ENCODE peak calls at places on chromosome 5, in nine cellular contexts. One of them, this sample, is unnamed.

GRCh38 chr5:4563400-4563799 is 576.7 kb upstream of the ADAMTS16 start:
- DNase-seq in iPS-NIHi11: peak
- DNase-seq in endothelial cell of umbilical vein: no peak
- DNase-seq in NCI-H1092: no peak
- DNase-seq in GM13977: no peak
- DNase-seq in hypothalamus: no peak
- DNase-seq in T-helper 2 cell: no peak
- DNase-seq in NAMALWA: peak
- DNase-seq in T1000: no peak
- DNase-seq in this sample: no peak

GRCh38 chr5:35081134-35081533 is 33.4 kb upstream of the AGXT2 start:
- DNase-seq in iPS-NIHi11: no peak
- DNase-seq in endothelial cell of umbilical vein: no peak
- DNase-seq in NCI-H1092: no peak
- DNase-seq in GM13977: no peak
- DNase-seq in hypothalamus: no peak
- DNase-seq in T-helper 2 cell: no peak
- DNase-seq in NAMALWA: no peak
- DNase-seq in T1000: no peak
- DNase-seq in this sample: no peak

GRCh38 chr5:36029914-36030313 is 36.8 kb downstream of the UGT3A2 start:
- DNase-seq in iPS-NIHi11: no peak
- DNase-seq in endothelial cell of umbilical vein: no peak
- DNase-seq in NCI-H1092: no peak
- DNase-seq in GM13977: no peak
- DNase-seq in hypothalamus: no peak
- DNase-seq in T-helper 2 cell: no peak
- DNase-seq in NAMALWA: no peak
- DNase-seq in T1000: no peak
- DNase-seq in this sample: peak

GRCh38 chr5:39340486-39340885 is 23.8 kb downstream of the C9 start:
- DNase-seq in iPS-NIHi11: no peak
- DNase-seq in endothelial cell of umbilical vein: no peak
- DNase-seq in NCI-H1092: no peak
- DNase-seq in GM13977: no peak
- DNase-seq in hypothalamus: no peak
- DNase-seq in T-helper 2 cell: no peak
- DNase-seq in NAMALWA: no peak
- DNase-seq in T1000: no peak
- DNase-seq in this sample: no peak

GRCh38 chr5:128988476-128988875 is 23.2 kb downstream of the SLC27A6 start:
- DNase-seq in iPS-NIHi11: no peak
- DNase-seq in endothelial cell of umbilical vein: no peak
- DNase-seq in NCI-H1092: no peak
- DNase-seq in GM13977: no peak
- DNase-seq in hypothalamus: no peak
- DNase-seq in T-helper 2 cell: peak
- DNase-seq in NAMALWA: no peak
- DNase-seq in T1000: no peak
- DNase-seq in this sample: no peak

GRCh38 chr5:180215738-180216630 is 7.0 kb upstream of the RASGEF1C start:
- DNase-seq in iPS-NIHi11: no peak
- DNase-seq in endothelial cell of umbilical vein: no peak
- DNase-seq in NCI-H1092: no peak
- DNase-seq in GM13977: no peak
- DNase-seq in hypothalamus: no peak
- DNase-seq in T-helper 2 cell: no peak
- DNase-seq in NAMALWA: no peak
- DNase-seq in T1000: no peak
- DNase-seq in this sample: no peak

GRCh38 chr5:31798168-31798567 is 159.2 kb downstream of the PDZD2 start:
- DNase-seq in iPS-NIHi11: no peak
- DNase-seq in endothelial cell of umbilical vein: no peak
- DNase-seq in NCI-H1092: no peak
- DNase-seq in GM13977: no peak
- DNase-seq in hypothalamus: no peak
- DNase-seq in T-helper 2 cell: no peak
- DNase-seq in NAMALWA: no peak
- DNase-seq in T1000: no peak
- DNase-seq in this sample: no peak

GRCh38 chr5:173501922-173502321 is 114.5 kb downstream of the BOD1 start:
- DNase-seq in iPS-NIHi11: no peak
- DNase-seq in endothelial cell of umbilical vein: no peak
- DNase-seq in NCI-H1092: no peak
- DNase-seq in GM13977: no peak
- DNase-seq in hypothalamus: no peak
- DNase-seq in T-helper 2 cell: no peak
- DNase-seq in NAMALWA: no peak
- DNase-seq in T1000: no peak
- DNase-seq in this sample: no peak

GRCh38 chr5:82044015-82044414 is 72.2 kb downstream of the ATG10 start:
- DNase-seq in iPS-NIHi11: no peak
- DNase-seq in endothelial cell of umbilical vein: no peak
- DNase-seq in NCI-H1092: no peak
- DNase-seq in GM13977: no peak
- DNase-seq in hypothalamus: no peak
- DNase-seq in T-helper 2 cell: no peak
- DNase-seq in NAMALWA: no peak
- DNase-seq in T1000: no peak
- DNase-seq in this sample: no peak

GRCh38 chr5:72183231-72183630 is 76.0 kb downstream of the MAP1B start:
- DNase-seq in iPS-NIHi11: peak
- DNase-seq in endothelial cell of umbilical vein: no peak
- DNase-seq in NCI-H1092: no peak
- DNase-seq in GM13977: no peak
- DNase-seq in hypothalamus: no peak
- DNase-seq in T-helper 2 cell: no peak
- DNase-seq in NAMALWA: no peak
- DNase-seq in T1000: no peak
- DNase-seq in this sample: no peak

GRCh38 chr5:10288600-10289213 is 19.0 kb downstream of the CMBL start:
- DNase-seq in iPS-NIHi11: peak
- DNase-seq in endothelial cell of umbilical vein: no peak
- DNase-seq in NCI-H1092: peak
- DNase-seq in GM13977: peak
- DNase-seq in hypothalamus: no peak
- DNase-seq in T-helper 2 cell: peak
- DNase-seq in NAMALWA: peak
- DNase-seq in T1000: no peak
- DNase-seq in this sample: no peak

GRCh38 chr5:66842540-66842939 is 246.3 kb downstream of the MAST4 start:
- DNase-seq in iPS-NIHi11: no peak
- DNase-seq in endothelial cell of umbilical vein: no peak
- DNase-seq in NCI-H1092: no peak
- DNase-seq in GM13977: no peak
- DNase-seq in hypothalamus: no peak
- DNase-seq in T-helper 2 cell: peak
- DNase-seq in NAMALWA: no peak
- DNase-seq in T1000: no peak
- DNase-seq in this sample: no peak

GRCh38 chr5:95647886-95648860 is 1.6 kb downstream of the RFESD start:
- DNase-seq in iPS-NIHi11: no peak
- DNase-seq in endothelial cell of umbilical vein: no peak
- DNase-seq in NCI-H1092: no peak
- DNase-seq in GM13977: no peak
- DNase-seq in hypothalamus: no peak
- DNase-seq in T-helper 2 cell: peak
- DNase-seq in NAMALWA: peak
- DNase-seq in T1000: no peak
- DNase-seq in this sample: no peak

GRCh38 chr5:82497242-82497641 is 219.1 kb upstream of the RPS23 start:
- DNase-seq in iPS-NIHi11: no peak
- DNase-seq in endothelial cell of umbilical vein: no peak
- DNase-seq in NCI-H1092: no peak
- DNase-seq in GM13977: no peak
- DNase-seq in hypothalamus: no peak
- DNase-seq in T-helper 2 cell: no peak
- DNase-seq in NAMALWA: no peak
- DNase-seq in T1000: no peak
- DNase-seq in this sample: no peak

GRCh38 chr5:10688651-10689171 is 72.3 kb downstream of the DAP start:
- DNase-seq in iPS-NIHi11: no peak
- DNase-seq in endothelial cell of umbilical vein: no peak
- DNase-seq in NCI-H1092: no peak
- DNase-seq in GM13977: no peak
- DNase-seq in hypothalamus: no peak
- DNase-seq in T-helper 2 cell: no peak
- DNase-seq in NAMALWA: no peak
- DNase-seq in T1000: no peak
- DNase-seq in this sample: no peak

GRCh38 chr5:180515294-180515693 is 21.1 kb downstream of the CNOT6 start:
- DNase-seq in iPS-NIHi11: no peak
- DNase-seq in endothelial cell of umbilical vein: no peak
- DNase-seq in NCI-H1092: no peak
- DNase-seq in GM13977: no peak
- DNase-seq in hypothalamus: no peak
- DNase-seq in T-helper 2 cell: no peak
- DNase-seq in NAMALWA: no peak
- DNase-seq in T1000: no peak
- DNase-seq in this sample: no peak

GRCh38 chr5:76473676-76474075 is 70.6 kb downstream of the IQGAP2 start:
- DNase-seq in iPS-NIHi11: no peak
- DNase-seq in endothelial cell of umbilical vein: no peak
- DNase-seq in NCI-H1092: no peak
- DNase-seq in GM13977: peak
- DNase-seq in hypothalamus: no peak
- DNase-seq in T-helper 2 cell: peak
- DNase-seq in NAMALWA: no peak
- DNase-seq in T1000: no peak
- DNase-seq in this sample: no peak

GRCh38 chr5:53019320-53019719 is 30.2 kb downstream of the ITGA2 start:
- DNase-seq in iPS-NIHi11: no peak
- DNase-seq in endothelial cell of umbilical vein: peak
- DNase-seq in NCI-H1092: no peak
- DNase-seq in GM13977: no peak
- DNase-seq in hypothalamus: no peak
- DNase-seq in T-helper 2 cell: no peak
- DNase-seq in NAMALWA: no peak
- DNase-seq in T1000: peak
- DNase-seq in this sample: no peak

GRCh38 chr5:133071983-133072531 is 20.2 kb downstream of the HSPA4 start:
- DNase-seq in iPS-NIHi11: no peak
- DNase-seq in endothelial cell of umbilical vein: no peak
- DNase-seq in NCI-H1092: no peak
- DNase-seq in GM13977: no peak
- DNase-seq in hypothalamus: no peak
- DNase-seq in T-helper 2 cell: no peak
- DNase-seq in NAMALWA: no peak
- DNase-seq in T1000: no peak
- DNase-seq in this sample: no peak

GRCh38 chr5:23631283-23632045 is 124.1 kb downstream of the PRDM9 start:
- DNase-seq in iPS-NIHi11: no peak
- DNase-seq in endothelial cell of umbilical vein: no peak
- DNase-seq in NCI-H1092: no peak
- DNase-seq in GM13977: no peak
- DNase-seq in hypothalamus: no peak
- DNase-seq in T-helper 2 cell: no peak
- DNase-seq in NAMALWA: no peak
- DNase-seq in T1000: no peak
- DNase-seq in this sample: no peak

GRCh38 chr5:157870837-157871834 is 12.2 kb upstream of the CLINT1 start:
- DNase-seq in iPS-NIHi11: no peak
- DNase-seq in endothelial cell of umbilical vein: peak
- DNase-seq in NCI-H1092: no peak
- DNase-seq in GM13977: peak
- DNase-seq in hypothalamus: no peak
- DNase-seq in T-helper 2 cell: no peak
- DNase-seq in NAMALWA: no peak
- DNase-seq in T1000: no peak
- DNase-seq in this sample: peak

GRCh38 chr5:142281966-142282365 is 42.9 kb downstream of the SPRY4 start:
- DNase-seq in iPS-NIHi11: no peak
- DNase-seq in endothelial cell of umbilical vein: no peak
- DNase-seq in NCI-H1092: no peak
- DNase-seq in GM13977: no peak
- DNase-seq in hypothalamus: no peak
- DNase-seq in T-helper 2 cell: no peak
- DNase-seq in NAMALWA: no peak
- DNase-seq in T1000: no peak
- DNase-seq in this sample: no peak

GRCh38 chr5:113002423-113002822 is 25.8 kb downstream of the DCP2 start:
- DNase-seq in iPS-NIHi11: no peak
- DNase-seq in endothelial cell of umbilical vein: no peak
- DNase-seq in NCI-H1092: no peak
- DNase-seq in GM13977: no peak
- DNase-seq in hypothalamus: no peak
- DNase-seq in T-helper 2 cell: no peak
- DNase-seq in NAMALWA: no peak
- DNase-seq in T1000: no peak
- DNase-seq in this sample: no peak

GRCh38 chr5:157286761-157287211 is 20.9 kb downstream of the CYFIP2 start:
- DNase-seq in iPS-NIHi11: no peak
- DNase-seq in endothelial cell of umbilical vein: no peak
- DNase-seq in NCI-H1092: no peak
- DNase-seq in GM13977: no peak
- DNase-seq in hypothalamus: no peak
- DNase-seq in T-helper 2 cell: no peak
- DNase-seq in NAMALWA: no peak
- DNase-seq in T1000: no peak
- DNase-seq in this sample: no peak

GRCh38 chr5:73042993-73043392 is 77.4 kb upstream of the TMEM171 start:
- DNase-seq in iPS-NIHi11: no peak
- DNase-seq in endothelial cell of umbilical vein: no peak
- DNase-seq in NCI-H1092: no peak
- DNase-seq in GM13977: no peak
- DNase-seq in hypothalamus: no peak
- DNase-seq in T-helper 2 cell: no peak
- DNase-seq in NAMALWA: no peak
- DNase-seq in T1000: no peak
- DNase-seq in this sample: no peak

GRCh38 chr5:34957857-34958690 is 28.7 kb downstream of the DNAJC21 start:
- DNase-seq in iPS-NIHi11: peak
- DNase-seq in endothelial cell of umbilical vein: peak
- DNase-seq in NCI-H1092: no peak
- DNase-seq in GM13977: peak
- DNase-seq in hypothalamus: no peak
- DNase-seq in T-helper 2 cell: peak
- DNase-seq in NAMALWA: peak
- DNase-seq in T1000: no peak
- DNase-seq in this sample: peak

GRCh38 chr5:144011348-144011861 is 159.1 kb downstream of the YIPF5 start:
- DNase-seq in iPS-NIHi11: peak
- DNase-seq in endothelial cell of umbilical vein: no peak
- DNase-seq in NCI-H1092: no peak
- DNase-seq in GM13977: no peak
- DNase-seq in hypothalamus: no peak
- DNase-seq in T-helper 2 cell: no peak
- DNase-seq in NAMALWA: no peak
- DNase-seq in T1000: no peak
- DNase-seq in this sample: no peak

GRCh38 chr5:15538516-15538915 is 38.5 kb downstream of the FBXL7 start:
- DNase-seq in iPS-NIHi11: no peak
- DNase-seq in endothelial cell of umbilical vein: no peak
- DNase-seq in NCI-H1092: no peak
- DNase-seq in GM13977: no peak
- DNase-seq in hypothalamus: no peak
- DNase-seq in T-helper 2 cell: no peak
- DNase-seq in NAMALWA: no peak
- DNase-seq in T1000: no peak
- DNase-seq in this sample: no peak

GRCh38 chr5:52950686-52951085 is 38.5 kb upstream of the ITGA2 start:
- DNase-seq in iPS-NIHi11: no peak
- DNase-seq in endothelial cell of umbilical vein: no peak
- DNase-seq in NCI-H1092: no peak
- DNase-seq in GM13977: no peak
- DNase-seq in hypothalamus: no peak
- DNase-seq in T-helper 2 cell: no peak
- DNase-seq in NAMALWA: no peak
- DNase-seq in T1000: no peak
- DNase-seq in this sample: no peak

GRCh38 chr5:88391116-88391515 is 122.5 kb upstream of the TMEM161B start:
- DNase-seq in iPS-NIHi11: no peak
- DNase-seq in endothelial cell of umbilical vein: no peak
- DNase-seq in NCI-H1092: no peak
- DNase-seq in GM13977: no peak
- DNase-seq in hypothalamus: no peak
- DNase-seq in T-helper 2 cell: no peak
- DNase-seq in NAMALWA: no peak
- DNase-seq in T1000: no peak
- DNase-seq in this sample: no peak

This sample was measured in GM04504.